ENCODE peak calls at places on chromosomes 6 and 20, in eight cellular contexts. X is SK-N-SH treated with all-trans-retinoic acid at 6 μM for 48 hours; J is effector memory CD8-positive, alpha-beta T cell; Z is left lobe of liver; U is activated naive CD8-positive, alpha-beta T cell treated with anti-CD3 and anti-CD28 coated beads, Interleukin-2, amount 50 U/mL, for 24 hours; B is right cardiac atrium; G is activated CD8-positive, alpha-beta T cell treated with anti-CD3 and anti-CD28 coated beads for 36 hours; M is A549. V is an unnamed sample.

GRCh38 chr20:1881240-1881835 is 13.9 kb upstream of the SIRPA start:
- ATAC-seq in J (no peak), M (peak; percentile 15), G (no peak), U (no peak), B (peak; percentile 57), X (no peak), Z (peak; percentile 90), V (no peak)

GRCh38 chr20:7798176-7798575 is 142.1 kb downstream of the HAO1 start:
- ATAC-seq in X (no peak), G (no peak), U (no peak), J (no peak), B (no peak), Z (no peak), M (no peak), V (no peak)

GRCh38 chr20:9977629-9978028 is 57.2 kb upstream of the ANKEF1 start:
- ATAC-seq in G (no peak), U (no peak), Z (no peak), X (no peak), B (no peak), M (peak; percentile 32), J (no peak), V (no peak)

GRCh38 chr6:113642714-113643442 is 214.3 kb upstream of the MARCKS start:
- ATAC-seq in X (no peak), U (no peak), M (peak; percentile 93), G (no peak), Z (peak; percentile 93), B (no peak), J (no peak), V (peak; percentile 71)

GRCh38 chr20:23116301-23117089 is 30.4 kb upstream of the CD93 start:
- ATAC-seq in U (no peak), Z (no peak), M (peak; percentile 45), X (peak; percentile 66), B (no peak), J (no peak), G (no peak), V (no peak)

GRCh38 chr20:1952737-1953530 is 40.9 kb downstream of the PDYN start:
- ATAC-seq in J (no peak), X (no peak), B (no peak), G (no peak), U (no peak), Z (no peak), M (no peak), V (no peak)

GRCh38 chr6:125611573-125612399 is 137.6 kb upstream of the HEY2 start:
- ATAC-seq in Z (no peak), B (peak; percentile 93), M (no peak), J (no peak), G (no peak), X (no peak), U (no peak), V (no peak)

GRCh38 chr6:13764996-13765395 is 49.4 kb downstream of the MCUR1 start:
- ATAC-seq in J (no peak), U (no peak), Z (no peak), G (no peak), B (no peak), X (no peak), M (no peak), V (no peak)

GRCh38 chr6:9136141-9136865 is 701.0 kb upstream of the SLC35B3 start:
- ATAC-seq in U (no peak), M (no peak), J (no peak), B (no peak), G (no peak), Z (no peak), X (no peak), V (no peak)

GRCh38 chr6:142542704-142543233 is 241.0 kb downstream of the ADGRG6 start:
- ATAC-seq in G (no peak), X (peak; percentile 87), J (no peak), M (peak; percentile 36), B (peak; percentile 37), U (no peak), Z (no peak), V (no peak)

GRCh38 chr6:6080975-6081374 is 74.2 kb upstream of the NRN1 start:
- ATAC-seq in J (no peak), M (no peak), X (no peak), G (no peak), U (no peak), Z (no peak), B (no peak), V (no peak)

GRCh38 chr6:55040102-55040848 is 134.0 kb upstream of the HCRTR2 start:
- ATAC-seq in Z (no peak), M (no peak), U (no peak), X (no peak), B (no peak), G (no peak), J (no peak), V (no peak)

GRCh38 chr20:32466739-32467505 is 108.8 kb downstream of the ASXL1 start:
- ATAC-seq in B (no peak), J (no peak), Z (no peak), X (no peak), U (no peak), M (no peak), G (no peak), V (no peak)

GRCh38 chr6:10381133-10381829 is 33.6 kb downstream of the TFAP2A start:
- ATAC-seq in Z (peak; percentile 36), M (peak; percentile 38), U (peak; percentile 52), B (no peak), X (peak; percentile 72), G (peak; percentile 27), J (no peak), V (no peak)

GRCh38 chr6:11423667-11424066 is 113.9 kb upstream of the TMEM170B start:
- ATAC-seq in B (no peak), M (no peak), Z (no peak), U (no peak), G (no peak), X (no peak), J (no peak), V (no peak)

GRCh38 chr6:142845143-142845571 is 99.8 kb downstream of the HIVEP2 start:
- ATAC-seq in Z (no peak), M (peak; percentile 27), G (peak; percentile 46), J (peak; percentile 34), U (peak; percentile 17), X (no peak), B (no peak), V (peak; percentile 38)

GRCh38 chr6:69780585-69781178 is 16.1 kb downstream of the LMBRD1 start:
- ATAC-seq in X (peak; percentile 59), G (no peak), B (no peak), M (no peak), J (no peak), U (peak; percentile 43), Z (peak; percentile 91), V (peak; percentile 57)

GRCh38 chr6:129672883-129673631 is 36.9 kb downstream of the ARHGAP18 start:
- ATAC-seq in M (peak; percentile 82), Z (no peak), U (peak; percentile 74), J (peak; percentile 52), X (peak; percentile 74), B (peak; percentile 74), G (peak; percentile 63), V (peak; percentile 74)

GRCh38 chr6:170552765-170553685 is at the start of gene PSMB1:
- ATAC-seq in X (peak; percentile 90), U (peak; percentile 58), G (peak; percentile 50), M (peak; percentile 91), J (peak; percentile 28), Z (peak; percentile 84), B (peak; percentile 92), V (peak; percentile 63)

GRCh38 chr20:8855315-8855714 is 213.6 kb upstream of the PLCB4 start:
- ATAC-seq in M (no peak), G (no peak), U (no peak), Z (no peak), B (peak; percentile 61), J (no peak), X (no peak), V (no peak)

GRCh38 chr20:1328680-1329330 is at the start of gene SDCBP2:
- ATAC-seq in Z (peak; percentile 15), U (no peak), G (no peak), J (no peak), B (no peak), X (no peak), M (no peak), V (no peak)

GRCh38 chr20:35342154-35342769 is 50.0 kb upstream of the FAM83C start:
- ATAC-seq in G (no peak), B (no peak), J (no peak), U (no peak), M (peak; percentile 30), Z (no peak), X (no peak), V (no peak)

GRCh38 chr6:149925253-149925973 is 2.5 kb upstream of the RAET1G start:
- ATAC-seq in J (no peak), X (peak; percentile 1), Z (peak; percentile 49), G (no peak), U (no peak), B (peak; percentile 58), M (peak; percentile 2), V (no peak)

GRCh38 chr6:146770275-146770964 is 171.6 kb downstream of the ADGB start:
- ATAC-seq in Z (no peak), U (no peak), M (no peak), B (no peak), J (peak; percentile 17), X (no peak), G (peak; percentile 45), V (peak; percentile 62)

GRCh38 chr6:108795814-108796213 is 52.4 kb upstream of the ARMC2 start:
- ATAC-seq in U (no peak), G (no peak), M (no peak), Z (no peak), X (no peak), B (no peak), J (no peak), V (no peak)

GRCh38 chr20:60867589-60867988 is 384.5 kb upstream of the CDH4 start:
- ATAC-seq in X (no peak), M (no peak), J (no peak), B (no peak), U (no peak), G (no peak), Z (no peak), V (no peak)

GRCh38 chr6:28871335-28872156 is 52.2 kb downstream of the TRIM27 start:
- ATAC-seq in M (no peak), Z (no peak), U (no peak), X (no peak), B (no peak), G (no peak), J (no peak), V (no peak)

GRCh38 chr6:18342223-18342622 is 44.9 kb upstream of the RNF144B start:
- ATAC-seq in B (no peak), U (no peak), X (no peak), G (no peak), J (no peak), Z (no peak), M (no peak), V (peak; percentile 30)

GRCh38 chr20:25481918-25482253 is 74.4 kb downstream of the GINS1 start:
- ATAC-seq in X (no peak), J (no peak), B (no peak), M (no peak), Z (no peak), U (no peak), G (no peak), V (no peak)

GRCh38 chr6:121443953-121444590 is 8.6 kb downstream of the GJA1 start:
- ATAC-seq in J (no peak), M (peak; percentile 34), G (no peak), X (peak; percentile 39), U (no peak), B (peak; percentile 85), Z (no peak), V (no peak)

GRCh38 chr20:22744341-22745193 is 160.2 kb upstream of the FOXA2 start:
- ATAC-seq in Z (no peak), G (no peak), X (no peak), J (no peak), M (no peak), B (no peak), U (no peak), V (no peak)

GRCh38 chr20:45083127-45083526 is 17.8 kb downstream of the KCNS1 start:
- ATAC-seq in M (no peak), Z (no peak), U (no peak), X (no peak), B (no peak), J (no peak), G (no peak), V (no peak)

GRCh38 chr6:164010446-164011071 is 596.0 kb downstream of the QKI start:
- ATAC-seq in M (no peak), X (no peak), U (no peak), J (no peak), G (no peak), B (peak; percentile 54), Z (no peak), V (no peak)

GRCh38 chr6:14255916-14256315 is 138.3 kb downstream of the CD83 start:
- ATAC-seq in M (no peak), G (no peak), U (no peak), J (no peak), B (no peak), Z (no peak), X (no peak), V (no peak)